ENCODE peak calls at places on chromosomes 5 and 9, in four cellular contexts. B is right atrium auricular region, P is tibial artery, W is IMR-90. E is an unnamed sample.

GRCh38 chr5:1836891-1837880 is 36.0 kb downstream of the NDUFS6 start:
- DNase-seq in B (no peak), P (no peak), W (no peak), E (no peak)

GRCh38 chr9:78295731-78296130 is 1.2 kb upstream of the PSAT1 start:
- DNase-seq in B (no peak), P (no peak), W (no peak), E (no peak)

GRCh38 chr9:35333551-35333950 is 156.4 kb upstream of the RUSC2 start:
- DNase-seq in B (no peak), P (no peak), W (peak), E (no peak)

GRCh38 chr5:10734832-10735231 is 26.2 kb downstream of the DAP start:
- DNase-seq in B (no peak), P (no peak), W (no peak), E (no peak)

GRCh38 chr5:143314123-143314522 is 89.4 kb downstream of the NR3C1 start:
- DNase-seq in B (no peak), P (no peak), W (no peak), E (no peak)

GRCh38 chr5:149561848-149562247 is 10.6 kb upstream of the CSNK1A1 start:
- DNase-seq in B (no peak), P (no peak), W (peak), E (no peak)

GRCh38 chr5:104903941-104904340 is 1341.4 kb upstream of the NUDT12 start:
- DNase-seq in B (no peak), P (no peak), W (no peak), E (no peak)

GRCh38 chr9:109880276-109881169 is 100.5 kb downstream of the PALM2AKAP2 start:
- DNase-seq in B (no peak), P (no peak), W (peak), E (no peak)

GRCh38 chr5:59158165-59158564 is 575.3 kb downstream of the RAB3C start:
- DNase-seq in B (no peak), P (no peak), W (peak), E (no peak)

GRCh38 chr9:88691811-88692210 is 156.8 kb downstream of the NXNL2 start:
- DNase-seq in B (no peak), P (no peak), W (peak), E (no peak)

GRCh38 chr9:114446036-114446435 is 58.3 kb upstream of the AKNA start:
- DNase-seq in B (no peak), P (no peak), W (peak), E (no peak)

GRCh38 chr9:121082075-121082474 is 7.3 kb downstream of the CNTRL start:
- DNase-seq in B (no peak), P (no peak), W (no peak), E (no peak)

GRCh38 chr5:144304683-144305082 is 134.0 kb downstream of the KCTD16 start:
- DNase-seq in B (no peak), P (no peak), W (no peak), E (no peak)

GRCh38 chr5:126490167-126490937 is 67.1 kb downstream of the GRAMD2B start:
- DNase-seq in B (no peak), P (peak), W (no peak), E (no peak)

GRCh38 chr5:148794729-148795590 is 31.5 kb upstream of the ADRB2 start:
- DNase-seq in B (no peak), P (no peak), W (peak), E (no peak)

GRCh38 chr5:33690736-33691135 is 201.1 kb downstream of the ADAMTS12 start:
- DNase-seq in B (no peak), P (no peak), W (peak), E (no peak)

GRCh38 chr9:97445119-97445701 is 33.3 kb downstream of the TDRD7 start:
- DNase-seq in B (no peak), P (no peak), W (no peak), E (no peak)

GRCh38 chr5:179215576-179215975 is 129.7 kb downstream of the ADAMTS2 start:
- DNase-seq in B (no peak), P (no peak), W (peak), E (no peak)

GRCh38 chr5:80976985-80977384 is 16.8 kb downstream of the RASGRF2 start:
- DNase-seq in B (no peak), P (no peak), W (no peak), E (no peak)

GRCh38 chr5:119340597-119341218 is 15.1 kb upstream of the TNFAIP8 start:
- DNase-seq in B (no peak), P (no peak), W (no peak), E (no peak)

GRCh38 chr5:111699324-111699723 is 57.7 kb downstream of the NREP start:
- DNase-seq in B (no peak), P (no peak), W (no peak), E (no peak)

GRCh38 chr9:83649080-83649479 is 26.1 kb downstream of the IDNK start:
- DNase-seq in B (peak), P (peak), W (peak), E (peak)

GRCh38 chr5:177557041-177557647 is 2.8 kb upstream of the FAM193B start:
- DNase-seq in B (no peak), P (no peak), W (no peak), E (no peak)

GRCh38 chr5:82222597-82223574 is 55.3 kb downstream of the RPS23 start:
- DNase-seq in B (no peak), P (no peak), W (no peak), E (no peak)

GRCh38 chr9:100577776-100578448 is at the start of gene CAVIN4:
- DNase-seq in B (no peak), P (no peak), W (peak), E (peak)

GRCh38 chr5:24110019-24110615 is 534.7 kb downstream of the CDH10 start:
- DNase-seq in B (no peak), P (no peak), W (no peak), E (no peak)

GRCh38 chr5:133779828-133780475 is 167.6 kb upstream of the FSTL4 start:
- DNase-seq in B (no peak), P (no peak), W (no peak), E (no peak)

GRCh38 chr9:21027295-21027694 is 4.1 kb downstream of the HACD4 start:
- DNase-seq in B (no peak), P (no peak), W (peak), E (no peak)

GRCh38 chr9:38650564-38650963 is 30.2 kb upstream of the ANKRD18A start:
- DNase-seq in B (no peak), P (no peak), W (no peak), E (no peak)

GRCh38 chr9:72444436-72444835 is 77.0 kb upstream of the TMC1 start:
- DNase-seq in B (no peak), P (no peak), W (no peak), E (no peak)

GRCh38 chr5:20113031-20113685 is 125.2 kb upstream of the CDH18 start:
- DNase-seq in B (no peak), P (no peak), W (no peak), E (no peak)

GRCh38 chr5:60674670-60675069 is 25.3 kb downstream of the DEPDC1B start:
- DNase-seq in B (no peak), P (no peak), W (peak), E (no peak)

GRCh38 chr5:178381206-178381605 is 148.6 kb upstream of the PHYKPL start:
- DNase-seq in B (no peak), P (no peak), W (no peak), E (no peak)

DNA sequence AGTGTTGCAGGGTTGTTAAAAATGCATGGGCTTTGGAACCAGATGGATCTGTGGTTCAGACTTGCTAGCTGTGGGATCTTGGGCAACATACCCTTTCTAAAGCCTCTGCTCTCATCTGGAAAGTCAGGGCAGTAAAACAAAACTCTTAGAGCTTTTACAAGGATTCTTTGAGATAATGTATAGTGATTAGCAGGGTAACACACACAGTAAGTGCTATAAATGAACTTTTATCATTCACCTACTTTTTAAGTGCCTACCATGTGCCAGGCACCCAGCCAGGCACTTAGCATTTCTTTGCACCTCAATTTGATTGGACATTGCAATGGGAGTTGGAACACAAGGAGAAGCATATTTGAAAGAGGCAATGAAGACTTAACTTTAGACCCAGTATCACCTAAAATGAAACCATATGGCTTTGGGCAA is 208.6 kb upstream of the PAPPA start:
- DNase-seq in B (no peak), P (no peak), W (peak), E (no peak)
- H3K27ac ChIP-seq in B (peak), P (peak), W (peak), E (peak)

GRCh38 chr5:160165137-160166068 is 46.2 kb upstream of the PWWP2A start:
- DNase-seq in B (peak), P (peak), W (peak), E (peak)
- H3K27ac ChIP-seq in B (peak), P (peak), W (peak), E (peak)

DNA sequence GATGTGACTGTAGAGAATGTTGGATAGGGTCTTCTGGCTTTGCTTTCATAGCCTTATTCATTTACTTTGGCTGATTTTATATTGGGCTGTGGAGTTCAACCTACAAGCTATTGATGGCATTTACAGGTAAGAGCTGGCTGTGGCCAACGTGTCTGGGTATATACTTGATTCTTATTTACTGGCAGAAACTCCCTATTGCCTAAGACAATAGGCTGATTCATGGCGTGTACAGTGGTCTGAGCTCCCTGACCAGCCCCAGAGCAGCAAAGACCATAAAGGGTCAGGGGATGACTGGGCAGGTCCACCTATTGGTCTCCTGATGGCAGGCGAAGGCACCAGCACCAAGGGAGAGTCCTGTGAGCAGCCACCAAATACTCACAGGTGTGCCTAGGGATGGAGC is 190.2 kb upstream of the DMRTA1 start:
- DNase-seq in B (no peak), P (no peak), W (no peak), E (no peak)
- H3K27ac ChIP-seq in B (no peak), P (no peak), W (no peak), E (no peak)

GRCh38 chr5:55621218-55621617 is 86.5 kb upstream of the PLPP1 start:
- DNase-seq in B (no peak), P (no peak), W (peak), E (no peak)
- H3K27ac ChIP-seq in B (no peak), P (no peak), W (peak), E (no peak)

E was measured in psoas muscle.